ENCODE peak calls at places on chromosomes 5 and 9, in five cellular contexts. Y is IMR-90; S is T-helper 2 cell; T is H4; X is activated CD4-positive, CD25-positive, alpha-beta regulatory T cell treated with anti-CD3 and anti-CD28 coated beads, Interleukin-2, amount 50 U/mL, for 72 hours. N is an unnamed sample.

GRCh38 chr5:14714706-14715105 is 50.2 kb downstream of the OTULIN start:
- DNase-seq in Y (no peak), S (no peak), T (no peak), X (no peak), N (no peak)

GRCh38 chr5:78887384-78888118 is 97.6 kb downstream of the ARSB start:
- DNase-seq in Y (peak), S (no peak), T (no peak), X (no peak), N (no peak)

GRCh38 chr9:35650341-35651158 is at the start of gene SIT1:
- DNase-seq in Y (no peak), S (no peak), T (no peak), X (no peak), N (no peak)

GRCh38 chr9:77909306-77909705 is 122.3 kb downstream of the GNAQ start:
- DNase-seq in Y (no peak), S (no peak), T (no peak), X (no peak), N (no peak)

GRCh38 chr9:1939926-1940368 is 75.2 kb upstream of the SMARCA2 start:
- DNase-seq in Y (peak), S (no peak), T (peak), X (no peak), N (no peak)

GRCh38 chr5:148011407-148012124 is 52.2 kb upstream of the SPINK5 start:
- DNase-seq in Y (peak), S (no peak), T (peak), X (no peak), N (no peak)

GRCh38 chr5:30099634-30100033 is 1093.9 kb upstream of the CDH6 start:
- DNase-seq in Y (no peak), S (no peak), T (peak), X (no peak), N (no peak)

GRCh38 chr5:37111426-37112382 is 137.5 kb downstream of the CPLANE1 start:
- DNase-seq in Y (no peak), S (no peak), T (peak), X (no peak), N (no peak)

GRCh38 chr5:114192108-114192507 is 169.8 kb upstream of the KCNN2 start:
- DNase-seq in Y (peak), S (no peak), T (peak), X (no peak), N (no peak)